ENCODE peak calls at places on chromosomes 5 and 9, in four cellular contexts. Z is NCI-H2029; S is stimulated activated naive CD4-positive, alpha-beta T cell; G is RPMI8226. F is an unnamed sample.

GRCh38 chr5:173963107-173963506 is 25.9 kb upstream of the C5orf47 start:
- DNase-seq in S (no peak), Z (no peak), G (no peak), F (no peak)

GRCh38 chr9:111588846-111589245 is 10.6 kb downstream of the PTGR1 start:
- DNase-seq in S (no peak), G (no peak), Z (no peak), F (no peak)

GRCh38 chr9:132769895-132770774 is 99.9 kb downstream of the GTF3C4 start:
- DNase-seq in Z (peak), S (peak), G (peak), F (peak)

GRCh38 chr9:88747768-88748167 is 212.8 kb downstream of the NXNL2 start:
- DNase-seq in Z (no peak), G (no peak), S (no peak), F (no peak)

GRCh38 chr5:110880413-110880812 is 141.6 kb downstream of the SLC25A46 start:
- DNase-seq in Z (no peak), S (no peak), G (no peak), F (no peak)

GRCh38 chr5:67805666-67806348 is 409.7 kb upstream of the PIK3R1 start:
- DNase-seq in S (no peak), Z (peak), G (no peak), F (peak)

GRCh38 chr5:91359957-91360609 is 23.0 kb downstream of the ARRDC3 start:
- DNase-seq in Z (no peak), G (no peak), S (no peak), F (no peak)

GRCh38 chr5:59988396-59988795 is 94.9 kb upstream of the PDE4D start:
- DNase-seq in S (no peak), Z (no peak), G (no peak), F (no peak)